ENCODE peak calls at places on chromosomes 3 and 15, in ten cellular contexts. I, J, X, P, E, S, Z, U, A and B are unnamed samples.

GRCh38 chr15:33101036-33101435 is 93.5 kb downstream of the FMN1 start:
- DNase-seq in I (no peak), U (no peak), A (no peak), E (no peak), S (no peak), J (no peak), P (no peak), X (no peak), Z (no peak), B (no peak)

GRCh38 chr3:180744226-180744625 is 64.9 kb upstream of the CCDC39 start:
- DNase-seq in E (no peak), A (no peak), J (no peak), X (no peak), Z (no peak), I (no peak), S (no peak), P (peak), U (no peak), B (no peak)

GRCh38 chr3:19103510-19103909 is 44.8 kb upstream of the KCNH8 start:
- DNase-seq in E (peak), I (no peak), A (no peak), U (no peak), Z (no peak), S (no peak), X (no peak), J (no peak), P (no peak), B (no peak)

GRCh38 chr3:59559721-59560514 is 510.1 kb upstream of the CFAP20DC start:
- DNase-seq in Z (no peak), E (no peak), U (peak), J (no peak), X (no peak), P (no peak), S (no peak), A (no peak), I (peak), B (no peak)

GRCh38 chr3:182445576-182445975 is 347.7 kb upstream of the ATP11B start:
- DNase-seq in P (no peak), Z (no peak), X (no peak), S (no peak), I (no peak), E (no peak), U (no peak), A (no peak), J (no peak), B (no peak)

GRCh38 chr15:56568466-56569167 is 103.7 kb upstream of the MNS1 start:
- DNase-seq in U (no peak), Z (no peak), S (no peak), X (no peak), J (no peak), E (no peak), P (no peak), A (no peak), I (no peak), B (no peak)

GRCh38 chr3:194284351-194284750 is 66.8 kb downstream of the CPN2 start:
- DNase-seq in S (no peak), I (no peak), Z (no peak), E (no peak), A (no peak), U (no peak), P (no peak), X (no peak), J (no peak), B (peak)

GRCh38 chr3:126125781-126126251 is 41.9 kb upstream of the SLC41A3 start:
- DNase-seq in J (no peak), X (peak), E (no peak), A (no peak), S (no peak), U (no peak), P (no peak), Z (no peak), I (no peak), B (no peak)

GRCh38 chr15:77525907-77526581 is 105.4 kb downstream of the HMG20A start:
- DNase-seq in J (no peak), X (no peak), I (no peak), E (no peak), Z (no peak), P (no peak), U (no peak), S (no peak), A (no peak), B (no peak)

GRCh38 chr15:57421540-57421939 is 45.2 kb downstream of the CGNL1 start:
- DNase-seq in S (no peak), I (no peak), X (no peak), P (no peak), A (no peak), Z (no peak), J (no peak), E (no peak), U (no peak), B (no peak)